ENCODE peak calls at places on chromosomes 7 and 10, in six cellular contexts. H is breast epithelium, V is psoas muscle, O is tibial artery, J is ovary, W is esophagus squamous epithelium. U is an unnamed sample. For H3K4me1, the result is how much of the 10 kb centered on the place peaks cover.

GRCh38 chr10:118343115-118343514 is 991 bp upstream of the FAM204A start:
- DNase-seq in W (no peak), O (no peak), V (no peak), J (no peak), H (no peak), U (no peak)

GRCh38 chr10:106506509-106507265 is 657.8 kb downstream of the SORCS1 start:
- DNase-seq in O (no peak), H (no peak), V (no peak), J (no peak), W (no peak), U (no peak)

GRCh38 chr10:87177-88080 is 38.3 kb upstream of the TUBB8 start:
- DNase-seq in H (no peak), J (no peak), V (no peak), W (no peak), O (no peak), U (no peak)

GRCh38 chr7:17371656-17372524 is 73.4 kb downstream of the AHR start:
- DNase-seq in V (no peak), O (no peak), J (no peak), W (no peak), H (no peak), U (no peak)

GRCh38 chr7:144761493-144761892 is 74.4 kb downstream of the TPK1 start:
- DNase-seq in W (no peak), H (no peak), O (no peak), V (no peak), J (no peak), U (no peak)

GRCh38 chr10:110011679-110012078 is 3.9 kb downstream of the ADD3 start:
- DNase-seq in O (no peak), W (no peak), V (no peak), H (no peak), J (no peak), U (no peak)

GRCh38 chr7:155565596-155565995 is 19.2 kb upstream of the CNPY1 start:
- DNase-seq in V (no peak), J (no peak), O (no peak), W (no peak), H (no peak), U (no peak)

GRCh38 chr7:141123522-141123921 is 49.7 kb downstream of the TMEM178B start:
- DNase-seq in W (no peak), O (no peak), J (no peak), V (no peak), H (no peak), U (no peak)

GRCh38 chr10:59752278-59752940 is 846 bp downstream of the MRLN start:
- DNase-seq in V (no peak), W (no peak), J (no peak), O (no peak), H (no peak), U (no peak)

GRCh38 chr10:35415505-35415904 is 79.2 kb downstream of the CCNY start:
- DNase-seq in O (no peak), H (no peak), J (no peak), W (no peak), V (no peak), U (peak)

GRCh38 chr10:126616737-126617136 is 53.8 kb downstream of the C10orf90 start:
- DNase-seq in W (no peak), H (no peak), V (no peak), O (no peak), J (no peak), U (no peak)

GRCh38 chr10:62582098-62582705 is 208.0 kb downstream of the ZNF365 start:
- DNase-seq in W (no peak), V (no peak), H (no peak), O (no peak), J (no peak), U (no peak)

GRCh38 chr10:115129752-115130151 is 36.6 kb downstream of the ATRNL1 start:
- DNase-seq in H (no peak), V (no peak), O (no peak), W (no peak), J (no peak), U (no peak)

GRCh38 chr7:135170223-135170997 is at the start of gene CYREN:
- DNase-seq in O (peak), J (peak), W (peak), H (peak), V (peak), U (peak)

GRCh38 chr10:132397036-132397541 is at the start of gene PWWP2B:
- DNase-seq in O (no peak), V (peak), W (no peak), H (no peak), J (peak), U (no peak)

GRCh38 chr7:70183278-70183677 is 585.0 kb downstream of the AUTS2 start:
- DNase-seq in H (no peak), V (no peak), W (no peak), O (no peak), J (no peak), U (no peak)

GRCh38 chr7:94696981-94697670 is 41.2 kb upstream of the SGCE start:
- DNase-seq in J (peak), W (no peak), V (no peak), O (peak), H (no peak), U (no peak)

GRCh38 chr10:126058507-126058906 is 162.1 kb downstream of the FANK1 start:
- DNase-seq in J (no peak), O (no peak), W (no peak), H (no peak), V (no peak), U (no peak)

GRCh38 chr7:115276791-115277190 is 354.9 kb downstream of the MDFIC start:
- DNase-seq in H (no peak), J (no peak), O (no peak), W (no peak), V (no peak), U (no peak)

GRCh38 chr10:132590094-132590751 is 52.6 kb downstream of the INPP5A start:
- DNase-seq in O (no peak), H (no peak), V (no peak), J (no peak), W (no peak), U (no peak)

GRCh38 chr10:111745982-111746381 is 437.6 kb downstream of the GPAM start:
- DNase-seq in J (no peak), H (no peak), W (no peak), O (no peak), V (no peak), U (no peak)

GRCh38 chr10:20986049-20986448 is 88.9 kb upstream of the NEBL start:
- DNase-seq in J (no peak), W (no peak), O (no peak), V (no peak), H (no peak), U (no peak)

GRCh38 chr7:25496394-25497103 is 268.3 kb upstream of the NPVF start:
- DNase-seq in O (no peak), W (no peak), J (no peak), H (no peak), V (no peak), U (no peak)

GRCh38 chr7:43784030-43785001 is 25.8 kb downstream of the BLVRA start:
- DNase-seq in J (no peak), H (no peak), O (no peak), W (no peak), V (no peak), U (no peak)

GRCh38 chr7:150405584-150406310 is 26.6 kb downstream of the ZNF775 start:
- DNase-seq in H (no peak), O (peak), W (no peak), J (no peak), V (no peak), U (peak)

GRCh38 chr10:73083234-73083633 is 13.4 kb downstream of the P4HA1 start:
- DNase-seq in W (no peak), V (no peak), H (no peak), J (no peak), O (no peak), U (no peak)

GRCh38 chr7:44764665-44765578 is 16.3 kb downstream of the ZMIZ2 start:
- DNase-seq in V (no peak), O (no peak), W (no peak), H (no peak), J (no peak), U (no peak)

GRCh38 chr10:8050561-8051108 is 3.9 kb upstream of the GATA3 start:
- DNase-seq in V (peak), O (no peak), H (no peak), J (no peak), W (no peak), U (no peak)

GRCh38 chr7:52781250-52781649 is 254.2 kb upstream of the POM121L12 start:
- DNase-seq in J (no peak), H (no peak), V (no peak), O (no peak), W (no peak), U (no peak)

GRCh38 chr10:92755725-92756124 is 66.0 kb downstream of the HHEX start:
- DNase-seq in W (no peak), O (no peak), V (no peak), H (no peak), J (no peak), U (no peak)

GRCh38 chr7:119935418-119936025 is 337.5 kb upstream of the KCND2 start:
- DNase-seq in O (no peak), J (no peak), V (no peak), H (no peak), W (no peak), U (no peak)

GRCh38 chr10:68871731-68872342 is 29.3 kb upstream of the DDX50 start:
- DNase-seq in O (no peak), H (no peak), V (no peak), J (no peak), W (no peak), U (no peak)

GRCh38 chr10:110268442-110268841 is 36.3 kb downstream of the SMNDC1 start:
- DNase-seq in H (no peak), O (no peak), V (no peak), W (no peak), J (no peak), U (no peak)

GRCh38 chr7:113308399-113308798 is 190.0 kb upstream of the SMIM30 start:
- DNase-seq in W (no peak), V (no peak), H (no peak), O (no peak), J (no peak), U (no peak)

GRCh38 chr7:7992502-7992901 is 23.9 kb downstream of the GLCCI1 start:
- DNase-seq in V (no peak), O (no peak), J (no peak), H (no peak), W (no peak), U (no peak)

GRCh38 chr7:5282464-5283316 is at the start of gene SLC29A4:
- DNase-seq in V (peak), O (no peak), J (peak), H (no peak), W (no peak), U (no peak)

GRCh38 chr10:13206546-13207443 is 27.4 kb downstream of the UCMA start:
- DNase-seq in H (no peak), V (no peak), W (no peak), J (no peak), O (no peak), U (no peak)

GRCh38 chr10:7529638-7530037 is 118.8 kb upstream of the SFMBT2 start:
- DNase-seq in O (no peak), H (no peak), J (peak), V (no peak), W (no peak), U (no peak)

DNA sequence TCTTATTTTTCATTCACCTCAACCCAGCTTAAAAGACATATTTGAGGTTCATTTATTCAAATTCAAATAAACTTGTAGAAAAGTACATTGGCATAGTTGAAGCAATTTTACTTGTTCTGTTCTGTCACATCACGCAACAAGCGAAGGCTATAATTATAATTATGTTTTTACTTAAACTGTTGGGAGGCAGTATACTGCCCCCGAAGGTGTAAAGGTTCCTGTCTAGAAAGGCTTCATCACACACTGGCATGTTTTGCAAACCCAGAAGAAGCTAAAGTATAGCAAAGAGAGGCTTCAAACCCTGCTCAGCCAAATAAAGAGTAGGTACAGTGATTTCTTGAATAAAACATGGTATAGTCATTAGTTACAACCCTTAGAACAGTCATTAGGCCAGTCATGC is 62.6 kb downstream of the CDCA7L start:
- DNase-seq in H (no peak), O (no peak), J (no peak), W (no peak), V (no peak), U (no peak)
- TF ChIP-seq CTCF in H (no peak), O (no peak), J (no peak), W (no peak), V (no peak), U (no peak)

GRCh38 chr10:22628309-22628708 is 86.1 kb downstream of the PIP4K2A start:
- DNase-seq in J (no peak), V (no peak), H (no peak), O (no peak), W (no peak), U (no peak)
- H3K4me1 ChIP-seq in J (under half), V (under half), H (under half), O (half or more), W (half or more), U (under half)

GRCh38 chr10:19549503-19549902 is 266.7 kb upstream of the PLXDC2 start:
- DNase-seq in J (no peak), O (no peak), H (no peak), V (no peak), W (no peak), U (no peak)

GRCh38 chr10:19541299-19541698 is 274.9 kb upstream of the PLXDC2 start:
- DNase-seq in J (no peak), O (no peak), V (no peak), H (no peak), W (no peak), U (no peak)

DNA sequence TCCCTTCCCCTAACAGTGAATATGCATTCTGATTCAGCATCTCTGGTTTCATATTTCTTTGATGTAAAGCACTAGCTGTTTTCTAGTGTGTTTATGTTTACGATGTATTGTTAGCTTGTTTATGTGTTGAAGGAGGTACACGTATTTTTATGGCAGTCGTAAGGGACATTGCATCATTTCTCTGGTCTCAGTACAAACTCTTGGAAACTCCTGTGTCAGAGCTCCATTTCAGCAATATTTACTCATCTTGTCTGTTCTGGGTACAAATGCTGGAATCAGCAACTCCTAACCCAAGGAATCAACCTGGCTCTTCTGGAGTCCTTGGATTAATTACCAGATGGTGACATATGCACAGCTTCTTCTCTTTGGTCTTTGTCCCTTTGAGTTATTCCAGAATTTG is 270.0 kb upstream of the PLXDC2 start:
- DNase-seq in W (no peak), J (no peak), O (no peak), V (no peak), H (no peak), U (no peak)
- H3K4me3 ChIP-seq in W (no peak), J (no peak), O (no peak), V (no peak), H (no peak), U (no peak)

DNA sequence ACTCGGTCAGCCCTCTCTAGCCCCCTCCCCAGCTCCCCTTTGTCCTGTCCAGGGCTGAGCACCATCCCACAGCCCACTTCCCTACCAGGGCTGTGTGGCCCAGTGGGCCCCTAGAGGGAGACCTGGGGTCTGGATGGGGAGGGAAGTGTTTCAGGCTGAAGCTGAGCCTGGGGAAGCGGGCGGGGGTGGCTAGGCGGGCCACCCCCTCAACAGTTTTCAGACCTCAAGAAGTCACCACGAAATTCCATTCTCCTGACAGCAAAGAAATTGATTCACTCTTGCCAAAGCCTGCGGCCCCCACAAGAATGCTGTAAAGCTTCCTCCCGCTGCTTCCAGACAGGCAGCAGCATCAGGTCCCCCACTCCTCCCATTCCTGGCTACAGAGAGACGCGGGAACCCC is 2.6 kb upstream of the LFNG start:
- DNase-seq in W (no peak), V (no peak), J (no peak), O (no peak), H (no peak), U (no peak)
- TF ChIP-seq CTCF in W (no peak), V (no peak), J (no peak), O (no peak), H (no peak), U (no peak)

GRCh38 chr10:104323721-104324686 is 14.3 kb downstream of the ITPRIP start:
- DNase-seq in J (peak), W (no peak), O (no peak), H (peak), V (no peak), U (peak)
- H3K4me1 ChIP-seq in J (under half), W (half or more), O (half or more), H (under half), V (half or more), U (under half)

DNA sequence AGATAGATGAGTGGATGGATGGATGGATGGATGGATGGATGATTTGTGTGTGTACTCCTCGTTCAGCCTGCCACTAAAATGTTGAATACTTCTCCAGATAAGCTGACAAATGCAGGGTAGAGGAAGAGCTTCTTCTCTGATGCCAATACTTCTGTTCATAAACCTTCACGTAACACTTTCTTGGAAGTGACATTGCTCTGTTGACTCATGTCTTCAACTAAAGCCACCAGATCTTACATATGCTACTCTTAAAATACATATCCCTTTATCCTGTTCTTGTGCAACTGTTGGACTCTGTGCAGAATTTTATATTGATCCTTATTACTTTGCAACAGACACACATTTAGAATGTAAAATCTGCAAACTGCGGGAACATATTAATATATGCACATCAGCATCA is 26.9 kb downstream of the PIK3AP1 start:
- DNase-seq in H (no peak), W (no peak), V (no peak), J (no peak), O (no peak), U (no peak)
- H3K4me3 ChIP-seq in H (no peak), W (no peak), V (no peak), J (no peak), O (no peak), U (no peak)

DNA sequence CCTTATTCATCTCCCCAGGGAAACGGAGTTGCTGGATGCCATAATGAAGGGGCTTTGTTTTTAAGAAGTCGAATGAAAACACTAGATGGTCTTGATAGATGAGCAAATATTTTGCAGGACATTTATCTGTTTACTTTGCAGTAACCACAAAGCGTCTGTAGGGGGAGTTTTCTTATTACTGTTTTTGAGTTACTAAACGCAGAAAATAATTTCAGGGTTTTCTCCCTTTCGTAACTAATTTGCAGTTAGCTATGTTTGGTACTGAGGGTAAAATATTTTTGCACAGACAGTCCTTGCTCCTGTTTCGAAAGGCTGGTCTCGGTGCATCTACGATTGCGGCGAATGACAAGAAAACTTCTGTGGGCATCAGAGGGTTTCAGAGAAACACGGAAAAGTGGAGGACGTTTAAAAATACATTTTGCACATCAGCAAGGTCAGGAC is 505.6 kb upstream of the MKI67 start:
- DNase-seq in H (no peak), O (no peak), J (no peak), W (no peak), V (no peak), U (no peak)
- TF ChIP-seq CTCF in H (peak), O (peak), J (no peak), W (peak), V (peak), U (no peak)